ENCODE peak calls at places on chromosomes 3 and 15, in four cellular contexts. D, B, I and A are unnamed samples.

GRCh38 chr3:52032702-52033408 is 23.5 kb downstream of the DUSP7 start:
- DNase-seq in I (no peak), B (no peak), D (no peak), A (no peak)

GRCh38 chr3:138474163-138474562 is 39.7 kb downstream of the ESYT3 start:
- DNase-seq in D (no peak), I (no peak), B (no peak), A (no peak)

GRCh38 chr3:117101697-117102096 is 392.1 kb downstream of the TUSC7 start:
- DNase-seq in D (no peak), B (no peak), I (no peak), A (no peak)

GRCh38 chr3:120348065-120348980 is 831 bp downstream of the LRRC58 start:
- DNase-seq in I (no peak), D (peak), B (peak), A (peak)

GRCh38 chr3:114846252-114846651 is 300.8 kb downstream of the ZBTB20 start:
- DNase-seq in D (no peak), I (no peak), B (no peak), A (no peak)

GRCh38 chr3:98821072-98821471 is 57.9 kb downstream of the ST3GAL6 start:
- DNase-seq in B (no peak), D (no peak), I (no peak), A (no peak)

GRCh38 chr15:74245342-74245931 is 9.3 kb downstream of the CCDC33 start:
- DNase-seq in D (no peak), I (no peak), B (no peak), A (peak)

GRCh38 chr15:40511093-40511471 is 40.3 kb downstream of the CHST14 start:
- DNase-seq in B (no peak), I (no peak), D (no peak), A (no peak)

GRCh38 chr3:170553788-170554620 is 31.9 kb downstream of the SLC7A14 start:
- DNase-seq in B (no peak), D (no peak), I (no peak), A (no peak)

GRCh38 chr3:186909078-186909853 is 21.1 kb upstream of the ST6GAL1 start:
- DNase-seq in D (no peak), B (peak), I (peak), A (peak)

GRCh38 chr15:28935316-28935715 is 49.5 kb downstream of the APBA2 start:
- DNase-seq in B (peak), I (peak), D (peak), A (peak)

GRCh38 chr3:139434764-139435291 is 41.5 kb downstream of the RBP2 start:
- DNase-seq in D (no peak), I (no peak), B (no peak), A (no peak)

GRCh38 chr3:133851266-133851906 is 44.3 kb downstream of the RAB6B start:
- DNase-seq in D (no peak), I (peak), B (no peak), A (no peak)

GRCh38 chr3:28576590-28577220 is 228.1 kb upstream of the AZI2 start:
- DNase-seq in B (no peak), D (no peak), I (no peak), A (no peak)

GRCh38 chr15:29442532-29442931 is 172.9 kb upstream of the NSMCE3 start:
- DNase-seq in B (no peak), D (no peak), I (no peak), A (no peak)

GRCh38 chr15:67010898-67011619 is 54.3 kb upstream of the SMAD3 start:
- DNase-seq in I (no peak), D (no peak), B (no peak), A (no peak)

GRCh38 chr3:14340960-14341708 is 61.3 kb upstream of the SLC6A6 start:
- DNase-seq in B (no peak), I (no peak), D (no peak), A (no peak)

DNA sequence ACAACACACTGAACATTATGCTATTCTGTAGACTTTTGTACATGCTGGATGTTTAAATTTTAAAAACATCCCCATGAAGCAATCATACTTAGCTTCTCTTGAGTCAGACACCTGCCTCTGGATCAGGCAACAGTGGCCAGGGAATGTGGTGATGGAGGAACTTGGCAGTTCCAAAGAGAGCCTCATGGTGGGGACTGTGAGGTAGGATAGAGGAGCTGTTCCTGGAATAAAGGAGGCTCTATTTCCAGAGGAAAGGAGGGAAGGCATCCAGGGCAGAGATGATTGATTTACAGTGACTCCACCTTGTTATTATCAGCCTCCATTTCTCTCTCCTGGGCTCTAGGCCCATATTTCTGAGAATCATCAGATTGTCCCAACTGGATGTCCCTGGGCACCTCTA is 35.0 kb upstream of the ABHD17C start:
- DNase-seq in D (peak), I (no peak), B (peak), A (peak)
- TF ChIP-seq HMGXB4 in D (no peak), I (no peak), B (no peak), A (no peak)

GRCh38 chr3:122974764-122975162 is 52.8 kb downstream of the SEMA5B start:
- DNase-seq in D (no peak), I (peak), B (no peak), A (no peak)

GRCh38 chr3:122975163-122975923 is 52.2 kb downstream of the SEMA5B start:
- DNase-seq in D (no peak), I (no peak), B (no peak), A (peak)

GRCh38 chr3:122978569-122978968 is 49.0 kb downstream of the SEMA5B start:
- DNase-seq in I (no peak), D (no peak), B (no peak), A (no peak)

GRCh38 chr3:122975924-122976293 is 51.7 kb downstream of the SEMA5B start:
- DNase-seq in D (no peak), I (no peak), B (no peak), A (no peak)

GRCh38 chr3:122977645-122978466 is 49.7 kb downstream of the SEMA5B start:
- DNase-seq in I (no peak), B (peak), D (no peak), A (peak)
- TF ChIP-seq HMGXB4 in I (no peak), B (no peak), D (no peak), A (no peak)

GRCh38 chr15:44028349-44028748 is 166.7 kb downstream of the FRMD5 start:
- DNase-seq in D (no peak), B (no peak), I (peak), A (no peak)

GRCh38 chr15:44029003-44029402 is 166.1 kb downstream of the FRMD5 start:
- DNase-seq in I (no peak), B (no peak), D (no peak), A (no peak)

DNA sequence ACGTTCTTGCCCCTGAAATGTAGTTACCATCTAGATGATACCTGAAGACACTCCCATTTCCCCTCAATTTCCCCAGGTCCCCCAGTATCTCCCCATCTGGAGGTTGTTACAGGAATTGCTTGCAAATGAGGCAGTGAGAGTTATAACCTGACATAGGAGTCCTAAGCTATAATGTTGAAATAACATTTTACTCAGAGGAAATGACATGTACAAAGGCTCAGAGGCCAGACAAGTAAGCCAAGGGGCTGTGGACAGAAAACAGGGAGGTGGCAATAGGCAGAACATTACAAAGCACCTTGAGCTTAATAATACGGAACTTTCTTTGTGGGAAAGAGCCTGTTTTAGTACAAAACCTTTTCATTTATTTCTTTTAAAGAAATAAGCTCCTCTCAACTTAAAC is 171.9 kb downstream of the FRMD5 start:
- DNase-seq in I (peak), D (no peak), B (no peak), A (no peak)
- TF ChIP-seq HMGXB4 in I (no peak), D (no peak), B (no peak), A (no peak)

DNA sequence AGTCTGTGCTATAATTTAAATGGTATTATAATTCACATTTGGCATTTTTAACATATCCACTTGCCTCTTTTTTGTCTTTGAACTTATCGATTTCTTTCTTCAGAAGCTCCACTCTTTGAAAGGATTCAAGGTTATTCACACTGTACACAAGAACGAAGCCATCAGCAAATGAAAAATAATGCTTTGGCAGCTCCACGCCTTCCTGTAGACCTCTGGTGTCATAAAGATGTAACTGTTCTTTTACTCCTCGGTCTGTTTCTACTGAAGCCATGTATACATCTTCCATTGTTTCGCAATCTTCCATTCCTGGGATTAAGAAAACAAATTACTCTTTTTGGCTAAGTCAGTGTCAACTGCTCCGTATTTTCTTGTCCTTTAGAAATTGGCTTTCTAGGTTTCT is 16.0 kb downstream of the NKIRAS1 start:
- DNase-seq in B (peak), I (no peak), D (peak), A (no peak)
- TF ChIP-seq HMGXB4 in B (no peak), I (no peak), D (no peak), A (no peak)